ENCODE peak calls at places on chromosomes 5 and 9, in five cellular contexts. U is esophagus squamous epithelium, Y is heart left ventricle, I is breast epithelium, H is tibial nerve. T is an unnamed sample.

GRCh38 chr5:133113331-133114061 is 61.7 kb downstream of the HSPA4 start:
- DNase-seq in U (no peak), H (no peak), Y (no peak), I (peak), T (peak)

GRCh38 chr5:109701252-109701651 is 11.5 kb downstream of the MAN2A1 start:
- DNase-seq in I (no peak), H (no peak), Y (no peak), U (no peak), T (no peak)

GRCh38 chr5:151357097-151357496 is 9.7 kb upstream of the SLC36A2 start:
- DNase-seq in H (no peak), I (no peak), U (no peak), Y (no peak), T (no peak)

GRCh38 chr5:76794871-76795270 is 24.0 kb upstream of the F2RL1 start:
- DNase-seq in U (no peak), H (no peak), Y (no peak), I (no peak), T (no peak)

GRCh38 chr5:30551614-30552013 is 641.9 kb upstream of the CDH6 start:
- DNase-seq in Y (no peak), H (no peak), U (no peak), I (no peak), T (no peak)

GRCh38 chr9:109715340-109715739 is 64.7 kb upstream of the PALM2AKAP2 start:
- DNase-seq in Y (no peak), I (no peak), H (no peak), U (no peak), T (no peak)

GRCh38 chr5:128413356-128413755 is 124.7 kb downstream of the FBN2 start:
- DNase-seq in I (no peak), Y (no peak), H (no peak), U (no peak), T (no peak)

GRCh38 chr5:150419630-150420270 is 7.0 kb upstream of the CD74 start:
- DNase-seq in Y (peak), H (no peak), I (no peak), U (no peak), T (no peak)

GRCh38 chr9:77647659-77648457 is at the start of gene GNA14:
- DNase-seq in U (no peak), I (no peak), Y (no peak), H (no peak), T (no peak)

GRCh38 chr5:121285861-121286527 is 565.7 kb upstream of the FTMT start:
- DNase-seq in H (no peak), I (no peak), U (no peak), Y (no peak), T (no peak)

GRCh38 chr9:113481176-113481805 is 17.8 kb downstream of the RGS3 start:
- DNase-seq in Y (no peak), I (no peak), H (no peak), U (no peak), T (no peak)

GRCh38 chr5:68330564-68330963 is 115.0 kb downstream of the PIK3R1 start:
- DNase-seq in Y (no peak), I (no peak), U (no peak), H (no peak), T (no peak)

GRCh38 chr9:7490317-7491108 is 309.1 kb downstream of the DMAC1 start:
- DNase-seq in Y (no peak), I (no peak), H (no peak), U (no peak), T (no peak)

GRCh38 chr5:168404366-168404765 is 81.9 kb upstream of the RARS1 start:
- DNase-seq in U (no peak), Y (no peak), H (no peak), I (peak), T (peak)

GRCh38 chr9:132142883-132143282 is 19.0 kb upstream of the NTNG2 start:
- DNase-seq in Y (no peak), H (no peak), U (no peak), I (no peak), T (no peak)

GRCh38 chr5:57302164-57302563 is 128.3 kb downstream of the GPBP1 start:
- DNase-seq in Y (no peak), U (no peak), H (no peak), I (no peak), T (no peak)

GRCh38 chr5:16626696-16627264 is 10.0 kb upstream of the RETREG1 start:
- DNase-seq in H (no peak), Y (no peak), U (no peak), I (no peak), T (no peak)

GRCh38 chr9:109458453-109459211 is 39.5 kb downstream of the PTPN3 start:
- DNase-seq in H (no peak), I (no peak), Y (no peak), U (no peak), T (no peak)

GRCh38 chr9:123548749-123549545 is 192.9 kb downstream of the CRB2 start:
- DNase-seq in H (no peak), Y (no peak), U (no peak), I (no peak), T (no peak)

GRCh38 chr5:142977363-142978051 is 207.3 kb downstream of the ARHGAP26 start:
- DNase-seq in H (no peak), U (no peak), I (peak), Y (no peak), T (peak)

GRCh38 chr5:173624276-173624675 is 7.8 kb upstream of the BOD1 start:
- DNase-seq in I (no peak), H (no peak), Y (no peak), U (no peak), T (no peak)

GRCh38 chr9:135500525-135501260 is at the start of gene MRPS2:
- DNase-seq in Y (peak), U (peak), I (peak), H (peak), T (peak)

GRCh38 chr5:83636141-83636540 is 84.5 kb downstream of the HAPLN1 start:
- DNase-seq in U (no peak), Y (no peak), I (no peak), H (no peak), T (no peak)

GRCh38 chr9:114524401-114524800 is 19.1 kb upstream of the WHRN start:
- DNase-seq in Y (no peak), H (no peak), U (no peak), I (no peak), T (no peak)

GRCh38 chr5:6592611-6593010 is 40.2 kb downstream of the NSUN2 start:
- DNase-seq in I (no peak), H (no peak), U (no peak), Y (no peak), T (no peak)

GRCh38 chr9:136405481-136405880 is 4.9 kb downstream of the ENTR1 start:
- DNase-seq in H (no peak), I (no peak), Y (no peak), U (no peak), T (no peak)

GRCh38 chr5:151676719-151677118 is 10.0 kb downstream of the SPARC start:
- DNase-seq in Y (no peak), H (no peak), U (no peak), I (no peak), T (no peak)

GRCh38 chr5:110594866-110595265 is 131.6 kb downstream of the TMEM232 start:
- DNase-seq in U (no peak), H (no peak), I (no peak), Y (no peak), T (no peak)

GRCh38 chr9:5453004-5453403 is 2.7 kb downstream of the CD274 start:
- DNase-seq in Y (no peak), U (no peak), H (no peak), I (no peak), T (no peak)

GRCh38 chr9:109779711-109780452 is at the start of gene PALM2AKAP2:
- DNase-seq in Y (peak), I (peak), H (no peak), U (no peak), T (peak)

GRCh38 chr9:29062446-29062845 is 1489.2 kb upstream of the C9orf72 start:
- DNase-seq in Y (no peak), U (no peak), I (no peak), H (no peak), T (no peak)

GRCh38 chr5:40623480-40624420 is 56.0 kb upstream of the PTGER4 start:
- DNase-seq in Y (no peak), I (no peak), U (no peak), H (no peak), T (no peak)

GRCh38 chr9:106752581-106752980 is 110.4 kb upstream of the ZNF462 start:
- DNase-seq in U (no peak), H (no peak), I (no peak), Y (peak), T (no peak)

GRCh38 chr5:150672237-150672883 is 11.3 kb downstream of the MYOZ3 start:
- DNase-seq in H (no peak), U (no peak), I (peak), Y (peak), T (no peak)

DNA sequence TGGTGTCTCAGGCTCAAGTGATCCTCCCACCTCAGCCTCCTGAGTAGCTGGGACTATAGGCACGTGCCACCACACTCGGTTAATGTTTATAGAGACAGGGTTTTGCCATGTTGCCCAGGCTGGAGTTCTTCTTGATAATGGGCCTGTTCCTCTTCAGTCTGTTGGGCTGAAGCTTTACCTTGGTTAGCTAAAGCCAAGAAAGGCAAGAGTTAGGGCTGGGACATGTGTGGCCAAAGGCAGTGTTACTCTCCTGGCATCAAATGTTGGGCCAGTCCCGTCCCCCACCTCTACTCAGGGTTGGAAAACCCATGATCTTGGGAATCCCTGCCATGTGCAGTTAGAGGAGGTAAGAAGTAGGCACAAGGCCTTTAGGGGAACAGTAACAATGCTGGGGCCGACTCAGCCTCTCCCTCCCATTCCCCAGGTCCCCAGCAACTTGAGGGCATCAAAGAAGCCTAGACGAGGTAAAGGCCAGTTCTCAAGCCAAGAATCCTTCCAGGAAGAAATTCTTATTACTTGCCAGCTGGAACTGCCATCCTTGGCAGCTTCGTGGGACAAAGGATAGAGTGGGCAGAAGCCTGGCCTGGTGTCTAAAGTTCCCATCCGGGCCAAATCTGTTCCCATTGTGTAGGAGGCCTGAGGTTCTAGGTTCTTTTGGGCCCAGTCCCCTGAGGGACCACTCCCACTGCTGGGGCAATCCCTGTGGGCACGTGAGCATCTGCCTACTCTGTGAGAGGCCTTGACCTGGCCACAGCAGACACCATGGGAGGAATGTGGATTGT is 4.5 kb downstream of the EGR1 start:
- DNase-seq in U (no peak), I (peak), Y (no peak), H (no peak), T (no peak)
- TF ChIP-seq POLR2A in U (no peak), I (peak), Y (no peak), H (no peak), T (no peak)

GRCh38 chr5:141848771-141849370 is 29.3 kb downstream of the PCDH1 start:
- DNase-seq in U (no peak), H (no peak), Y (peak), I (peak), T (peak)
- TF ChIP-seq POLR2A in U (no peak), H (no peak), Y (no peak), I (no peak), T (no peak)

GRCh38 chr9:127123239-127123935 is 952 bp upstream of the ANGPTL2 start:
- DNase-seq in H (no peak), I (peak), Y (no peak), U (no peak), T (no peak)

GRCh38 chr9:127121628-127122175 is 733 bp downstream of the ANGPTL2 start:
- DNase-seq in H (no peak), I (no peak), Y (no peak), U (no peak), T (no peak)

GRCh38 chr9:127124792-127125191 is 2.4 kb upstream of the ANGPTL2 start:
- DNase-seq in Y (no peak), U (no peak), I (no peak), H (no peak), T (no peak)

GRCh38 chr9:127124091-127124490 is 1.7 kb upstream of the ANGPTL2 start:
- DNase-seq in I (no peak), Y (no peak), U (no peak), H (no peak), T (no peak)

DNA sequence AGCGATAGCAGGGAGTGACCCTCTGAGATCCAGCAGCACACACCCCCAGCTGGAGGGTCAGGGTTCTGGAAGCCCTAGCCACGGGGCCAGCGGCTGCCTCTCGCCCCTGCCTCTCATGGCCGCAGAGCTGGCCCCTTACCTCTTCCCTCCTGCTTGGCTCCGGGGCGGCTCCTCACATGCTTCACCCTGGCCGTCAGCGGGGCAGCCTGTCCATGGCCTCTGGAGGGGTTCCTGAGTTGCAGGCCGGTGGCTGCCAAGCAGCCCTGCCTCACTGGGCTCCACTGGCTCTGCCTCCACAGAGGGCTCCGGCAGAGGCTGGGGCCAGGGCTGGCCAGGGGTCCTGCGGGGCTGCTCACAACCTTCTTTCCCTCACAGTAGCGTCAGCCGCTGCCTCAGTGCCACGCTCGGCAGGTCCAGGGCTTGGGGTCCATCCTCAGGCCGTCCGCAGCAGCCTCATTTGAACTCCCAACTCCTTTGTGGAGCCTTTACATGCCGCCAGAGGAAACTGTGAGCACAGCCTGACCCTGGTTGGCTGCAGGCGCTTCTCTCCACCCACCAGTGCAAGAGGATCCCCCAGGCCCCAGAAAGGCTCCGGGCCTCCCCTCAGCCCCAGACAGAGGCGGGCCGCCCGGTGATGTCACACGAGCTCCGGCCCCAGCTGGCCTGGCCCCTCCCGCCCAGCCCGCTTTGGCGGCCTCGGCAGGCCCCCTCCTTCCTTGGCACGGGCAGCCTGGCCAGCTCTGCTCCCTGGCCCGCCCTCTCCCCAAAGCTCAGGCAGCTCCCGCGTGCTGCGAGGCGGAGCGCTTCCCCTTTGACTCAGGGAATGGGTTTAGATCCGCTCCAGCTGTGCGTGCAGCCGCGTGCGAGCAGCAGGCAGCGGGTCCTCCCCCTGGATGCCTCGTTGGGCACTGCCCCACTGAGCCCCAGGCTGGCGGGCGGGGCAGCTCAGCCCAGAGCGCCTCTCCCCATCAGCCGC is at the start of gene ANGPTL2:
- DNase-seq in H (peak), U (peak), Y (peak), I (peak), T (peak)
- TF ChIP-seq POLR2A in H (peak), U (no peak), Y (no peak), I (peak), T (peak)

DNA sequence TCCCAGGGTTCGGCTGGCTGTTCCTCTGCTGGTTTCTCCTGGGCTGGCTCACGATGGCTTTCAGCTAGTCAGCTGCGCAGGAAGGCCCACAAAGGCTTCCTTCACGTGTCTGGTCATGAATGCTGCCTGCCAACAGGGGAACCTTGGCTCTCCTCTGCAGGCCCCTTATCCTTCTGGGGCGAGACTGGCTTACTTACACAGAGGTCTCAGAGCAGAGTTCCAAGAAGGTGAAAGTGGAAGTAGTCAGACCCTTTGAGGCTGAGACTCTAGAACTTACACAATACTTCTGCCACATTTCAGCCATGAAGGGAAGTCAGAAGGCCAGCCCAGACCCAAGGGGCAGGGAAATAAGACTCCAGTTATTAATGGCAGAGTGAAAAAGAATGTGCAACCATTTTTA is 99.5 kb downstream of the LHFPL2 start:
- DNase-seq in I (no peak), Y (peak), H (no peak), U (no peak), T (no peak)
- TF ChIP-seq POLR2A in I (no peak), Y (no peak), H (no peak), U (no peak), T (no peak)